ENCODE peak calls at places on chromosomes 5 and 9, in four cellular contexts. A, Y, E and D are unnamed samples.

GRCh38 chr5:154962494-154962893 is 21.6 kb downstream of the MRPL22 start:
- DNase-seq in Y (no peak), A (no peak), E (no peak), D (no peak)

GRCh38 chr5:131218392-131218791 is 45.5 kb upstream of the CDC42SE2 start:
- DNase-seq in E (no peak), Y (no peak), A (no peak), D (no peak)

GRCh38 chr9:113692264-113692663 is 183.8 kb upstream of the ZNF618 start:
- DNase-seq in A (no peak), Y (no peak), E (no peak), D (no peak)

GRCh38 chr5:150642567-150642927 is 2.1 kb downstream of the SYNPO start:
- DNase-seq in E (no peak), A (no peak), Y (peak), D (peak)

GRCh38 chr9:130020618-130021017 is 22.4 kb downstream of the FNBP1 start:
- DNase-seq in A (no peak), Y (no peak), E (no peak), D (no peak)

GRCh38 chr5:115583474-115583873 is 18.8 kb downstream of the TICAM2 start:
- DNase-seq in E (no peak), Y (no peak), A (no peak), D (no peak)

GRCh38 chr9:127628644-127629467 is 16.8 kb downstream of the STXBP1 start:
- DNase-seq in A (no peak), Y (no peak), E (no peak), D (no peak)

GRCh38 chr5:175531361-175531760 is 53.0 kb downstream of the SFXN1 start:
- DNase-seq in A (no peak), Y (no peak), E (no peak), D (no peak)

GRCh38 chr5:149426931-149427330 is 47.8 kb upstream of the IL17B start:
- DNase-seq in Y (no peak), E (no peak), A (no peak), D (no peak)

GRCh38 chr5:169862348-169862905 is 117.9 kb downstream of the INSYN2B start:
- DNase-seq in Y (no peak), A (no peak), E (no peak), D (no peak)

GRCh38 chr9:105735366-105735765 is 41.0 kb downstream of the TMEM38B start:
- DNase-seq in Y (no peak), A (no peak), E (no peak), D (no peak)

GRCh38 chr5:24642022-24642421 is 2.8 kb downstream of the CDH10 start:
- DNase-seq in Y (peak), E (no peak), A (no peak), D (peak)

GRCh38 chr9:136896027-136896426 is 9.7 kb downstream of the TRAF2 start:
- DNase-seq in Y (no peak), A (no peak), E (no peak), D (no peak)

GRCh38 chr9:675697-676370 is 165.7 kb upstream of the DMRT1 start:
- DNase-seq in E (no peak), A (no peak), Y (no peak), D (no peak)

GRCh38 chr5:96752341-96753016 is 55.3 kb downstream of the ERAP1 start:
- DNase-seq in A (no peak), E (no peak), Y (peak), D (peak)

GRCh38 chr5:121867403-121867802 is 15.7 kb downstream of the FTMT start:
- DNase-seq in A (no peak), Y (no peak), E (no peak), D (no peak)

GRCh38 chr5:121872846-121873245 is 21.2 kb downstream of the FTMT start:
- DNase-seq in E (no peak), A (no peak), Y (no peak), D (no peak)

GRCh38 chr5:121873409-121873808 is 21.7 kb downstream of the FTMT start:
- DNase-seq in E (no peak), Y (no peak), A (no peak), D (no peak)

GRCh38 chr5:121870489-121870888 is 18.8 kb downstream of the FTMT start:
- DNase-seq in E (no peak), Y (no peak), A (no peak), D (no peak)
- TF ChIP-seq KDM1A in E (no peak), Y (no peak), A (no peak), D (no peak)

GRCh38 chr5:1660037-1660400 is 136.3 kb upstream of the LPCAT1 start:
- DNase-seq in A (no peak), Y (no peak), E (no peak), D (no peak)
- TF ChIP-seq KDM1A in A (no peak), Y (no peak), E (no peak), D (no peak)

DNA sequence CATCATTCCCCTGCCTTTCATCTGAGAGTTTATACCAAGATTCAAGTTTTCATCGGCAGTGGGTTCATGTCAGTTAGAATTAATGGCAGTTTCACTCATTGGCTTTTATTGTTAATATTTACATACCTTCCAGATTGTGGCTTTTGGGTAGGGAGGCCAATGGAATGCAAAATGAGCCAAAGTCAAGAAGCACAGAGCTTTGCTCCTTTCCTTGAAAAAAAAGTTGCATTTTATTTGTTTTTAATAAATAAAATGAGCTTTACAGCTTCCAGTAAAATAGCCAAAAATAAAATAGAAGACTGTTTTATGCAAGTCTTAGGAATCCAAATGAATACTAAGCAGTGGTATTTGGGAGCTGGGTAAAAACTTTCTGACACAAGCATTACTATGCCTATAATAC is 575.1 kb upstream of the WWC1 start:
- DNase-seq in E (no peak), Y (no peak), A (no peak), D (no peak)
- TF ChIP-seq KDM1A in E (no peak), Y (no peak), A (no peak), D (no peak)

GRCh38 chr5:179738725-179739124 is 6.1 kb downstream of the MAML1 start:
- DNase-seq in Y (no peak), E (no peak), A (no peak), D (no peak)
- TF ChIP-seq KDM1A in Y (no peak), E (no peak), A (no peak), D (no peak)

GRCh38 chr5:5424736-5425135 is 2.3 kb downstream of the ICE1 start:
- DNase-seq in Y (no peak), A (no peak), E (no peak), D (no peak)

GRCh38 chr5:5422819-5423515 is 490 bp downstream of the ICE1 start:
- DNase-seq in Y (no peak), E (no peak), A (no peak), D (no peak)

GRCh38 chr5:5420251-5420650 is 2.2 kb upstream of the ICE1 start:
- DNase-seq in Y (no peak), A (no peak), E (no peak), D (no peak)

GRCh38 chr5:5421149-5421960 is 1.1 kb upstream of the ICE1 start:
- DNase-seq in E (no peak), Y (no peak), A (no peak), D (no peak)

GRCh38 chr5:5421961-5422818 is at the start of gene ICE1:
- DNase-seq in Y (peak), A (peak), E (peak), D (peak)
- TF ChIP-seq KDM1A in Y (no peak), A (no peak), E (no peak), D (no peak)

DNA sequence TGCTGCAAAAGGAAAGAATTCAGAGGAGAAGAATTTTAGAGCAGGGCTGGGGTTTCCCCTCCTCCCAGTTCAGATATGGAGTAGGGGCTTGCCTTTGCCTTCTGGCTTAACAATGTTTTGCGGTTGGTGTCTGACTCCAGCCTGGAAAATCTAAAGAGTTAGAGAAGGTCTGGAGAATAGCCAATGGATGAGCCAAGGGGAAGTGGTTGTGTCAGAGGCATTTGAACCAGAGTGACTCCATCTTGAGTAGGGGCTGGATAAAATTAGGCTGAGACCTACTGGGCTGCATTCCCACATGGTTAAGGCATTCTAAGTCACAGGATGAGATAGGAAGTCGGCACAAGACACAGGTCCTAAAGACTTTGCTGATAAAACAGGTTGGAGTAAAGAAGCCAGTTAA is 133.7 kb downstream of the DIRAS2 start:
- DNase-seq in A (no peak), E (no peak), Y (no peak), D (no peak)
- TF ChIP-seq KDM1A in A (no peak), E (no peak), Y (no peak), D (no peak)